ENCODE peak calls at places on chromosome 15, in four cellular contexts. One of them, this sample, is unnamed.

GRCh38 chr15:77623008-77623877 is 9.5 kb downstream of the LINGO1 start:
- DNase-seq in SK-N-SH: peak; percentile 49
- DNase-seq in AG08395: no peak
- DNase-seq in MCF 10A: no peak
- DNase-seq in this sample: no peak

GRCh38 chr15:45666119-45666875 is 31.5 kb downstream of the SQOR start:
- DNase-seq in SK-N-SH: no peak
- DNase-seq in AG08395: no peak
- DNase-seq in MCF 10A: no peak
- DNase-seq in this sample: no peak

GRCh38 chr15:63879211-63879610 is 45.5 kb upstream of the HERC1 start:
- DNase-seq in SK-N-SH: no peak
- DNase-seq in AG08395: no peak
- DNase-seq in MCF 10A: no peak
- DNase-seq in this sample: no peak

GRCh38 chr15:43735402-43735801 is 10.8 kb upstream of the PDIA3 start:
- DNase-seq in SK-N-SH: no peak
- DNase-seq in AG08395: no peak
- DNase-seq in MCF 10A: no peak
- DNase-seq in this sample: no peak

GRCh38 chr15:31845791-31846190 is 184.5 kb upstream of the CHRNA7 start:
- DNase-seq in SK-N-SH: no peak
- DNase-seq in AG08395: no peak
- DNase-seq in MCF 10A: no peak
- DNase-seq in this sample: no peak

GRCh38 chr15:80838666-80839065 is 59.5 kb downstream of the CEMIP start:
- DNase-seq in SK-N-SH: no peak
- DNase-seq in AG08395: no peak
- DNase-seq in MCF 10A: no peak
- DNase-seq in this sample: no peak

GRCh38 chr15:83436513-83437158 is 10.5 kb upstream of the SH3GL3 start:
- DNase-seq in SK-N-SH: peak; percentile 42
- DNase-seq in AG08395: peak; percentile 58
- DNase-seq in MCF 10A: peak; percentile 74
- DNase-seq in this sample: peak; percentile 32

GRCh38 chr15:51889486-51889885 is 60.0 kb downstream of the TMOD3 start:
- DNase-seq in SK-N-SH: no peak
- DNase-seq in AG08395: no peak
- DNase-seq in MCF 10A: no peak
- DNase-seq in this sample: no peak

GRCh38 chr15:77617507-77618285 is 15.0 kb downstream of the LINGO1 start:
- DNase-seq in SK-N-SH: no peak
- DNase-seq in AG08395: no peak
- DNase-seq in MCF 10A: peak; percentile 46
- DNase-seq in this sample: no peak

GRCh38 chr15:68154923-68155559 is 50.1 kb downstream of the CALML4 start:
- DNase-seq in SK-N-SH: peak; percentile 39
- DNase-seq in AG08395: peak; percentile 65
- DNase-seq in MCF 10A: peak; percentile 71
- DNase-seq in this sample: peak; percentile 46

GRCh38 chr15:99729920-99730319 is 3.3 kb downstream of the LYSMD4 start:
- DNase-seq in SK-N-SH: peak; percentile 52
- DNase-seq in AG08395: peak; percentile 58
- DNase-seq in MCF 10A: peak; percentile 49
- DNase-seq in this sample: no peak

GRCh38 chr15:101411588-101411987 is 77.9 kb downstream of the PCSK6 start:
- DNase-seq in SK-N-SH: no peak
- DNase-seq in AG08395: no peak
- DNase-seq in MCF 10A: no peak
- DNase-seq in this sample: no peak

GRCh38 chr15:48532938-48533337 is 112.6 kb downstream of the FBN1 start:
- DNase-seq in SK-N-SH: peak; percentile 23
- DNase-seq in AG08395: no peak
- DNase-seq in MCF 10A: no peak
- DNase-seq in this sample: no peak

GRCh38 chr15:55253580-55253979 is 36.0 kb downstream of the RAB27A start:
- DNase-seq in SK-N-SH: no peak
- DNase-seq in AG08395: peak; percentile 31
- DNase-seq in MCF 10A: peak; percentile 69
- DNase-seq in this sample: no peak

GRCh38 chr15:26866298-26867198 is at the start of gene GABRA5:
- DNase-seq in SK-N-SH: peak; percentile 82
- DNase-seq in AG08395: peak; percentile 62
- DNase-seq in MCF 10A: no peak
- DNase-seq in this sample: no peak

GRCh38 chr15:22978691-22979068 is 1.5 kb downstream of the CYFIP1 start:
- DNase-seq in SK-N-SH: peak; percentile 33
- DNase-seq in AG08395: no peak
- DNase-seq in MCF 10A: no peak
- DNase-seq in this sample: no peak

GRCh38 chr15:31262901-31263671 is 63.5 kb upstream of the KLF13 start:
- DNase-seq in SK-N-SH: no peak
- DNase-seq in AG08395: peak; percentile 53
- DNase-seq in MCF 10A: peak; percentile 95
- DNase-seq in this sample: no peak

GRCh38 chr15:73318463-73319351 is 50.1 kb downstream of the HCN4 start:
- DNase-seq in SK-N-SH: peak; percentile 92
- DNase-seq in AG08395: no peak
- DNase-seq in MCF 10A: no peak
- DNase-seq in this sample: no peak